ENCODE peak calls at places on chromosome 21, in five cellular contexts. One of them, this sample, is unnamed.
A peak's percentile ranks its signal among the peaks of the same experiment; 100 is the strongest.

GRCh38 chr21:45054927-45055612 is 19.3 kb upstream of the ADARB1 start:
- DNase-seq in osteoblast: no peak
- DNase-seq in body of pancreas: no peak
- DNase-seq in CD4-positive, alpha-beta T cell: no peak
- DNase-seq in A549: no peak
- DNase-seq in this sample: no peak

GRCh38 chr21:30839304-30839703 is 9.7 kb upstream of the KRTAP7-1 start:
- DNase-seq in osteoblast: peak; percentile 30
- DNase-seq in body of pancreas: peak; percentile 52
- DNase-seq in CD4-positive, alpha-beta T cell: no peak
- DNase-seq in A549: peak; percentile 29
- DNase-seq in this sample: no peak

GRCh38 chr21:27820342-27820741 is 853.5 kb upstream of the ADAMTS5 start:
- DNase-seq in osteoblast: no peak
- DNase-seq in body of pancreas: no peak
- DNase-seq in CD4-positive, alpha-beta T cell: no peak
- DNase-seq in A549: no peak
- DNase-seq in this sample: no peak

GRCh38 chr21:45740491-45741357 is 97.2 kb downstream of the PCBP3 start:
- DNase-seq in osteoblast: no peak
- DNase-seq in body of pancreas: no peak
- DNase-seq in CD4-positive, alpha-beta T cell: no peak
- DNase-seq in A549: no peak
- DNase-seq in this sample: no peak

GRCh38 chr21:39852726-39853510 is 14.3 kb upstream of the PCP4 start:
- DNase-seq in osteoblast: peak; percentile 35
- DNase-seq in body of pancreas: no peak
- DNase-seq in CD4-positive, alpha-beta T cell: no peak
- DNase-seq in A549: no peak
- DNase-seq in this sample: no peak

GRCh38 chr21:42337830-42338729 is 12.7 kb downstream of the TFF2 start:
- DNase-seq in osteoblast: no peak
- DNase-seq in body of pancreas: peak; percentile 68
- DNase-seq in CD4-positive, alpha-beta T cell: peak; percentile 81
- DNase-seq in A549: peak; percentile 65
- DNase-seq in this sample: peak; percentile 61

GRCh38 chr21:42550817-42551216 is 37.2 kb downstream of the SLC37A1 start:
- DNase-seq in osteoblast: no peak
- DNase-seq in body of pancreas: no peak
- DNase-seq in CD4-positive, alpha-beta T cell: no peak
- DNase-seq in A549: no peak
- DNase-seq in this sample: no peak

GRCh38 chr21:17359781-17360180 is 153.1 kb upstream of the CXADR start:
- DNase-seq in osteoblast: no peak
- DNase-seq in body of pancreas: no peak
- DNase-seq in CD4-positive, alpha-beta T cell: no peak
- DNase-seq in A549: no peak
- DNase-seq in this sample: no peak

GRCh38 chr21:27674037-27674436 is 707.1 kb upstream of the ADAMTS5 start:
- DNase-seq in osteoblast: peak; percentile 39
- DNase-seq in body of pancreas: no peak
- DNase-seq in CD4-positive, alpha-beta T cell: no peak
- DNase-seq in A549: no peak
- DNase-seq in this sample: no peak

GRCh38 chr21:35179990-35180557 is 131.0 kb upstream of the RUNX1 start:
- DNase-seq in osteoblast: peak; percentile 58
- DNase-seq in body of pancreas: no peak
- DNase-seq in CD4-positive, alpha-beta T cell: no peak
- DNase-seq in A549: no peak
- DNase-seq in this sample: no peak

GRCh38 chr21:42616366-42617340 is 36.8 kb upstream of the PDE9A start:
- DNase-seq in osteoblast: no peak
- DNase-seq in body of pancreas: no peak
- DNase-seq in CD4-positive, alpha-beta T cell: peak; percentile 21
- DNase-seq in A549: no peak
- DNase-seq in this sample: no peak

GRCh38 chr21:42414928-42415769 is 11.4 kb downstream of the UBASH3A start:
- DNase-seq in osteoblast: no peak
- DNase-seq in body of pancreas: no peak
- DNase-seq in CD4-positive, alpha-beta T cell: peak; percentile 91
- DNase-seq in A549: peak; percentile 78
- DNase-seq in this sample: no peak

GRCh38 chr21:28761709-28762356 is 230.8 kb downstream of the LTN1 start:
- DNase-seq in osteoblast: no peak
- DNase-seq in body of pancreas: no peak
- DNase-seq in CD4-positive, alpha-beta T cell: no peak
- DNase-seq in A549: no peak
- DNase-seq in this sample: no peak

GRCh38 chr21:45615145-45615711 is 28.3 kb upstream of the PCBP3 start:
- DNase-seq in osteoblast: peak; percentile 37
- DNase-seq in body of pancreas: no peak
- DNase-seq in CD4-positive, alpha-beta T cell: peak; percentile 95
- DNase-seq in A549: peak; percentile 25
- DNase-seq in this sample: peak; percentile 10

GRCh38 chr21:45306453-45306831 is 18.7 kb upstream of the POFUT2 start:
- DNase-seq in osteoblast: no peak
- DNase-seq in body of pancreas: peak; percentile 29
- DNase-seq in CD4-positive, alpha-beta T cell: no peak
- DNase-seq in A549: no peak
- DNase-seq in this sample: no peak

GRCh38 chr21:35927262-35927661 is 133.1 kb downstream of the SETD4 start:
- DNase-seq in osteoblast: no peak
- DNase-seq in body of pancreas: no peak
- DNase-seq in CD4-positive, alpha-beta T cell: no peak
- DNase-seq in A549: no peak
- DNase-seq in this sample: no peak

GRCh38 chr21:35683620-35684019 is 376.7 kb downstream of the SETD4 start:
- DNase-seq in osteoblast: no peak
- DNase-seq in body of pancreas: no peak
- DNase-seq in CD4-positive, alpha-beta T cell: no peak
- DNase-seq in A549: no peak
- DNase-seq in this sample: no peak

GRCh38 chr21:27570306-27570868 is 603.5 kb upstream of the ADAMTS5 start:
- DNase-seq in osteoblast: peak; percentile 17
- DNase-seq in body of pancreas: peak; percentile 14
- DNase-seq in CD4-positive, alpha-beta T cell: no peak
- DNase-seq in A549: no peak
- DNase-seq in this sample: no peak

GRCh38 chr21:42216726-42217572 is 2.0 kb upstream of the ABCG1 start:
- DNase-seq in osteoblast: peak; percentile 75
- DNase-seq in body of pancreas: no peak
- DNase-seq in CD4-positive, alpha-beta T cell: no peak
- DNase-seq in A549: no peak
- DNase-seq in this sample: no peak

GRCh38 chr21:45256912-45257672 is 30.6 kb downstream of the POFUT2 start:
- DNase-seq in osteoblast: peak; percentile 78
- DNase-seq in body of pancreas: no peak
- DNase-seq in CD4-positive, alpha-beta T cell: no peak
- DNase-seq in A549: no peak
- DNase-seq in this sample: no peak

GRCh38 chr21:36155603-36156338 is 853 bp upstream of the DOP1B start:
- DNase-seq in osteoblast: no peak
- DNase-seq in body of pancreas: peak; percentile 71
- DNase-seq in CD4-positive, alpha-beta T cell: no peak
- DNase-seq in A549: no peak
- DNase-seq in this sample: no peak

GRCh38 chr21:46188226-46189212 is 4.3 kb upstream of the SPATC1L start:
- DNase-seq in osteoblast: no peak
- DNase-seq in body of pancreas: no peak
- DNase-seq in CD4-positive, alpha-beta T cell: no peak
- DNase-seq in A549: peak; percentile 17
- DNase-seq in this sample: peak; percentile 17

GRCh38 chr21:29248124-29248523 is 50.6 kb upstream of the BACH1 start:
- DNase-seq in osteoblast: no peak
- DNase-seq in body of pancreas: no peak
- DNase-seq in CD4-positive, alpha-beta T cell: no peak
- DNase-seq in A549: no peak
- DNase-seq in this sample: no peak

GRCh38 chr21:38171723-38172344 is 85.0 kb upstream of the KCNJ15 start:
- DNase-seq in osteoblast: peak; percentile 73
- DNase-seq in body of pancreas: no peak
- DNase-seq in CD4-positive, alpha-beta T cell: no peak
- DNase-seq in A549: peak; percentile 41
- DNase-seq in this sample: no peak
- TF ChIP-seq CTCF in osteoblast: peak; percentile 54
- TF ChIP-seq CTCF in body of pancreas: no peak
- TF ChIP-seq CTCF in CD4-positive, alpha-beta T cell: no peak
- TF ChIP-seq CTCF in A549: no peak
- TF ChIP-seq CTCF in this sample: no peak

DNA sequence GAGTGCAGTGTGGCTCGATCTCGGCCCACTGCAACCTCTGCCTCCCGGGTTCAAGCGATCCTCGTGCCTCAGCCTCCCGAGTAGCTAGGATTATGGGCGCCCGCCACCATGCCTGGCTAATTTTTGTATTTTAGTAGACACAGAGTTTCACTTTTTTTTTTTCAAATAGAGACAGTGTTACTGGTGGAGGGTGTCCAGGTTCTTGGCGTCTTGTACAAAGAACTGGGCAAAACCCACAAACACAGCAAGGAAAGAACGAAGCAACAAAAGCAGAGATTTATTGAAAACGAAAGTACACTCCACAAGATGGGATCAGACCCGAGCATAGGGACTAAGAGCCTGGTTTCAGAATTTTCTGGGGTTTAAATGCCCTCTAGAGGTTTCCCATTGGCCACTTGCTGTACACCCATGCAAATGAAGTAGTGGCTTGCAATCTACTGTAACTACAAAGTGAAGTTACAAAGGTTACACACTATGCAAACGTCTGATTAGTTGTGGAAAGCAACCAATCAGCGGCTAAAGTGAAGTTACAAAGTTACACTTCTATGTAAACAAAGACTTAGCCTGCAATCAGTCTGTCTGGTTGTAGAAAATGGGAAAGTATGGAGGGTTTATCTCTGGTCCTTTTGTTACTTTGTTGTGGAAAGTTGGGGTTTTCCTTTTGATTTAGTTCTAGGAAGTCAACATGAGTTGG is 199.1 kb downstream of the DYRK1A start:
- DNase-seq in osteoblast: no peak
- DNase-seq in body of pancreas: no peak
- DNase-seq in CD4-positive, alpha-beta T cell: no peak
- DNase-seq in A549: peak; percentile 33
- DNase-seq in this sample: no peak
- TF ChIP-seq CTCF in osteoblast: peak; percentile 12
- TF ChIP-seq CTCF in body of pancreas: no peak
- TF ChIP-seq CTCF in CD4-positive, alpha-beta T cell: no peak
- TF ChIP-seq CTCF in A549: no peak
- TF ChIP-seq CTCF in this sample: no peak

GRCh38 chr21:32991299-32991850 is 34.4 kb upstream of the OLIG2 start:
- DNase-seq in osteoblast: no peak
- DNase-seq in body of pancreas: no peak
- DNase-seq in CD4-positive, alpha-beta T cell: no peak
- DNase-seq in A549: no peak
- DNase-seq in this sample: no peak

GRCh38 chr21:32994305-32994704 is 31.4 kb upstream of the OLIG2 start:
- DNase-seq in osteoblast: no peak
- DNase-seq in body of pancreas: no peak
- DNase-seq in CD4-positive, alpha-beta T cell: no peak
- DNase-seq in A549: no peak
- DNase-seq in this sample: no peak

GRCh38 chr21:32990666-32991065 is 35.1 kb upstream of the OLIG2 start:
- DNase-seq in osteoblast: no peak
- DNase-seq in body of pancreas: no peak
- DNase-seq in CD4-positive, alpha-beta T cell: no peak
- DNase-seq in A549: no peak
- DNase-seq in this sample: no peak

DNA sequence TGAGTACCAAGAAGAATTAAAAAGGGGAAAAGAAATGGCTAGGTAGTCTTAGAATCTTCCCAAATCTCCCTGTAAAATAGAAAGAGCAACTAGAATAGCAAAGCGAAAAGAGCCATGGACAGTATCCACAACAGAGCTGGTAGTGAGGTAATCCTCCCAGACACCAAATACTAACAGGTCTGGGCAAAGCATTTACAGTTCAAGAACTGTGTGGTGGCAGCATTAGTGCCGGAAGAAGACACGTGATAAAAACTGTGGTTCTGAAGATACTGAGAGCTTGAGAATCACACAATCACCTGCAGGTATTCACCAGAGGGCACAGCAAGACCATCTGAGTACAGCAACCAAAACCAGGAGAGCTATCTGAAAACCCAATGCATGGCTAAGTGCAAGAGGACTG is 31.8 kb upstream of the OLIG2 start:
- DNase-seq in osteoblast: no peak
- DNase-seq in body of pancreas: no peak
- DNase-seq in CD4-positive, alpha-beta T cell: no peak
- DNase-seq in A549: no peak
- DNase-seq in this sample: no peak
- TF ChIP-seq CTCF in osteoblast: no peak
- TF ChIP-seq CTCF in body of pancreas: no peak
- TF ChIP-seq CTCF in CD4-positive, alpha-beta T cell: no peak
- TF ChIP-seq CTCF in A549: no peak
- TF ChIP-seq CTCF in this sample: no peak

GRCh38 chr21:24896735-24897124 is 710.6 kb downstream of the MRPL39 start:
- DNase-seq in osteoblast: no peak
- DNase-seq in body of pancreas: no peak
- DNase-seq in CD4-positive, alpha-beta T cell: no peak
- DNase-seq in A549: no peak
- DNase-seq in this sample: no peak

GRCh38 chr21:24897883-24898282 is 709.4 kb downstream of the MRPL39 start:
- DNase-seq in osteoblast: no peak
- DNase-seq in body of pancreas: no peak
- DNase-seq in CD4-positive, alpha-beta T cell: no peak
- DNase-seq in A549: no peak
- DNase-seq in this sample: no peak

GRCh38 chr21:24899138-24899537 is 708.1 kb downstream of the MRPL39 start:
- DNase-seq in osteoblast: no peak
- DNase-seq in body of pancreas: no peak
- DNase-seq in CD4-positive, alpha-beta T cell: no peak
- DNase-seq in A549: no peak
- DNase-seq in this sample: no peak

GRCh38 chr21:24894324-24894723 is 713.0 kb downstream of the MRPL39 start:
- DNase-seq in osteoblast: no peak
- DNase-seq in body of pancreas: no peak
- DNase-seq in CD4-positive, alpha-beta T cell: no peak
- DNase-seq in A549: no peak
- DNase-seq in this sample: no peak

DNA sequence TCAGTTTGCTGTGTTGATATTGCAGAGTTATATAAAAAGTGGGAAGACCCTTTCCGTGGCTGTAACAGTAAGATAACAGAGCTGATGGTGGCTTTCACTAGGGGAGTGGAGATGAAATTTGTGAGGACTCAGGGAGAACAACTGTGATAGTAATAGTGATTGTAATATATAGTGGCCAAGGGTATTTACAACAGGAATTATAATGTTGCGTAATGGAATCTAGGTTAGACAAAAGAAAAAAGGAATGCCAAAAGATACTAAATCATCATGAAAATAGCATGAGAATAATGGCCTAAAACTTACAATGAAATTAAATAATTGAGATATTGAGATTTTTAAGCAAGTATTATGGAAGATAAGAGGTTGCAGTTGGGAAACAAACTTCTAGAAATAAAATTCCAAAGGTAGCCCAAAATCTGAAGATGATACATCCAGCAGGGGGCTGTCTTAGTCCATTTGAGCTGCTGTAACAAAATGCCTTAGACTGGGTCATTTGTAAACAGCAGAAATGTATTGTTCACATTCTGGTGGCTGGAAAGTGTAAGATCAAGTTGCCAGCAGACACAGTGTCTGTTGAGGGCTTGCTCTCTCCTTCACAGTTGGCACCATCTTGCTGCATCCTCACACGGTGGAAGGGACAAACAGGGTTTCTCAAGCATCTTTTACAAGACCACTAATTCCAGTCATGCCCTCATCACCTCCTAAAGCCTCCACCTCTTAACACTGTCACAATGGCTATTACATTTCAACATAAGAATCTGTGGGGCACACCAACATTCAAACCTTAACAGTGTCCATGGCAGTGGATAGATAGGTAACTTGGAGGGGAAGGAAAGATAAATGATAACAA is 711.2 kb downstream of the MRPL39 start:
- DNase-seq in osteoblast: no peak
- DNase-seq in body of pancreas: no peak
- DNase-seq in CD4-positive, alpha-beta T cell: no peak
- DNase-seq in A549: no peak
- DNase-seq in this sample: no peak
- TF ChIP-seq CTCF in osteoblast: peak; percentile 10
- TF ChIP-seq CTCF in body of pancreas: peak; percentile 37
- TF ChIP-seq CTCF in CD4-positive, alpha-beta T cell: no peak
- TF ChIP-seq CTCF in A549: no peak
- TF ChIP-seq CTCF in this sample: no peak